ENCODE peak calls at places on chromosomes 12 and 14, in five cellular contexts. One of them, this sample, is unnamed.

GRCh38 chr12:58576071-58576470 is 344.2 kb downstream of the LRIG3 start:
- DNase-seq in NT2/D1: no peak
- DNase-seq in GM12878: no peak
- DNase-seq in HepG2: no peak
- DNase-seq in HEK293T: no peak
- DNase-seq in this sample: no peak

GRCh38 chr14:42504433-42504832 is 897.8 kb downstream of the LRFN5 start:
- DNase-seq in HepG2: no peak
- DNase-seq in GM12878: no peak
- DNase-seq in NT2/D1: no peak
- DNase-seq in HEK293T: no peak
- DNase-seq in this sample: no peak

GRCh38 chr12:79857675-79858074 is 77.2 kb downstream of the PPP1R12A start:
- DNase-seq in GM12878: no peak
- DNase-seq in HEK293T: no peak
- DNase-seq in HepG2: no peak
- DNase-seq in NT2/D1: no peak
- DNase-seq in this sample: no peak

GRCh38 chr12:8866429-8866828 is 44.0 kb downstream of the A2ML1 start:
- DNase-seq in HepG2: no peak
- DNase-seq in GM12878: no peak
- DNase-seq in NT2/D1: no peak
- DNase-seq in HEK293T: no peak
- DNase-seq in this sample: no peak

GRCh38 chr14:35429951-35430350 is 25.4 kb upstream of the NFKBIA start:
- DNase-seq in HEK293T: no peak
- DNase-seq in GM12878: no peak
- DNase-seq in HepG2: no peak
- DNase-seq in NT2/D1: no peak
- DNase-seq in this sample: no peak

GRCh38 chr12:18483723-18484325 is 222.5 kb downstream of the PIK3C2G start:
- DNase-seq in HepG2: no peak
- DNase-seq in GM12878: no peak
- DNase-seq in HEK293T: no peak
- DNase-seq in NT2/D1: peak
- DNase-seq in this sample: no peak

GRCh38 chr12:58204086-58204485 is 262.7 kb downstream of the ATP23 start:
- DNase-seq in GM12878: no peak
- DNase-seq in HEK293T: no peak
- DNase-seq in NT2/D1: no peak
- DNase-seq in HepG2: no peak
- DNase-seq in this sample: no peak

GRCh38 chr12:164207-164606 is 49.8 kb downstream of the SLC6A12 start:
- DNase-seq in HEK293T: no peak
- DNase-seq in GM12878: no peak
- DNase-seq in NT2/D1: no peak
- DNase-seq in HepG2: no peak
- DNase-seq in this sample: no peak

GRCh38 chr14:61355892-61356325 is 34.5 kb downstream of the PRKCH start:
- DNase-seq in GM12878: no peak
- DNase-seq in NT2/D1: peak
- DNase-seq in HepG2: peak
- DNase-seq in HEK293T: no peak
- DNase-seq in this sample: peak

GRCh38 chr14:70555890-70556289 is 21.1 kb upstream of the ADAM20 start:
- DNase-seq in NT2/D1: no peak
- DNase-seq in GM12878: no peak
- DNase-seq in HepG2: no peak
- DNase-seq in HEK293T: no peak
- DNase-seq in this sample: no peak

GRCh38 chr14:79337761-79338160 is 873.5 kb downstream of the DIO2 start:
- DNase-seq in HepG2: no peak
- DNase-seq in GM12878: no peak
- DNase-seq in NT2/D1: no peak
- DNase-seq in HEK293T: no peak
- DNase-seq in this sample: no peak

GRCh38 chr12:58966939-58967338 is 46.6 kb upstream of the LRIG3 start:
- DNase-seq in HEK293T: no peak
- DNase-seq in NT2/D1: no peak
- DNase-seq in GM12878: no peak
- DNase-seq in HepG2: no peak
- DNase-seq in this sample: no peak

GRCh38 chr14:62691613-62692489 is 353.4 kb downstream of the KCNH5 start:
- DNase-seq in NT2/D1: no peak
- DNase-seq in HEK293T: peak
- DNase-seq in HepG2: peak
- DNase-seq in GM12878: no peak
- DNase-seq in this sample: no peak

GRCh38 chr12:59239993-59240392 is 319.7 kb upstream of the LRIG3 start:
- DNase-seq in HEK293T: no peak
- DNase-seq in HepG2: no peak
- DNase-seq in GM12878: no peak
- DNase-seq in NT2/D1: no peak
- DNase-seq in this sample: no peak

GRCh38 chr14:56874375-56874774 is 64.1 kb upstream of the OTX2 start:
- DNase-seq in GM12878: no peak
- DNase-seq in NT2/D1: no peak
- DNase-seq in HEK293T: peak
- DNase-seq in HepG2: peak
- DNase-seq in this sample: no peak

GRCh38 chr12:53939141-53940108 is 794 bp downstream of the HOXC13 start:
- DNase-seq in HEK293T: peak
- DNase-seq in GM12878: no peak
- DNase-seq in HepG2: peak
- DNase-seq in NT2/D1: peak
- DNase-seq in this sample: no peak

GRCh38 chr12:64090047-64090446 is 132.0 kb downstream of the KICS2 start:
- DNase-seq in GM12878: no peak
- DNase-seq in HEK293T: no peak
- DNase-seq in NT2/D1: no peak
- DNase-seq in HepG2: no peak
- DNase-seq in this sample: no peak

GRCh38 chr12:69099201-69099837 is 140.1 kb upstream of the CPSF6 start:
- DNase-seq in HepG2: no peak
- DNase-seq in HEK293T: no peak
- DNase-seq in NT2/D1: no peak
- DNase-seq in GM12878: no peak
- DNase-seq in this sample: no peak

GRCh38 chr12:42380733-42381132 is 54.8 kb downstream of the PPHLN1 start:
- DNase-seq in HEK293T: no peak
- DNase-seq in NT2/D1: no peak
- DNase-seq in GM12878: no peak
- DNase-seq in HepG2: no peak
- DNase-seq in this sample: no peak

GRCh38 chr14:21498540-21499526 is 12.3 kb downstream of the METTL3 start:
- DNase-seq in GM12878: no peak
- DNase-seq in NT2/D1: peak
- DNase-seq in HEK293T: peak
- DNase-seq in HepG2: peak
- DNase-seq in this sample: no peak

GRCh38 chr12:47754126-47754525 is 4.6 kb downstream of the RAPGEF3 start:
- DNase-seq in HEK293T: no peak
- DNase-seq in NT2/D1: no peak
- DNase-seq in HepG2: no peak
- DNase-seq in GM12878: no peak
- DNase-seq in this sample: no peak

GRCh38 chr12:52203126-52203921 is 11.5 kb upstream of the KRT80 start:
- DNase-seq in GM12878: no peak
- DNase-seq in HEK293T: no peak
- DNase-seq in HepG2: peak
- DNase-seq in NT2/D1: no peak
- DNase-seq in this sample: no peak

GRCh38 chr12:77377116-77377515 is 311.7 kb upstream of the E2F7 start:
- DNase-seq in GM12878: no peak
- DNase-seq in NT2/D1: no peak
- DNase-seq in HepG2: no peak
- DNase-seq in HEK293T: no peak
- DNase-seq in this sample: no peak

GRCh38 chr14:101593411-101594181 is 32.3 kb downstream of the DIO3 start:
- DNase-seq in NT2/D1: no peak
- DNase-seq in HepG2: no peak
- DNase-seq in HEK293T: no peak
- DNase-seq in GM12878: no peak
- DNase-seq in this sample: no peak

GRCh38 chr12:1108276-1108675 is 117.3 kb downstream of the ERC1 start:
- DNase-seq in HepG2: no peak
- DNase-seq in HEK293T: no peak
- DNase-seq in NT2/D1: no peak
- DNase-seq in GM12878: peak
- DNase-seq in this sample: no peak

GRCh38 chr12:131513606-131514005 is 197.3 kb upstream of the SFSWAP start:
- DNase-seq in GM12878: no peak
- DNase-seq in HEK293T: no peak
- DNase-seq in NT2/D1: no peak
- DNase-seq in HepG2: peak
- DNase-seq in this sample: no peak

GRCh38 chr14:95445676-95446075 is 70.8 kb downstream of the SYNE3 start:
- DNase-seq in NT2/D1: no peak
- DNase-seq in HepG2: no peak
- DNase-seq in GM12878: no peak
- DNase-seq in HEK293T: no peak
- DNase-seq in this sample: no peak

GRCh38 chr14:88305923-88306322 is 17.1 kb downstream of the KCNK10 start:
- DNase-seq in NT2/D1: no peak
- DNase-seq in GM12878: no peak
- DNase-seq in HepG2: no peak
- DNase-seq in HEK293T: no peak
- DNase-seq in this sample: no peak

GRCh38 chr14:88310457-88310856 is 12.6 kb downstream of the KCNK10 start:
- DNase-seq in HEK293T: no peak
- DNase-seq in HepG2: no peak
- DNase-seq in GM12878: no peak
- DNase-seq in NT2/D1: no peak
- DNase-seq in this sample: no peak

GRCh38 chr14:88312262-88312661 is 10.8 kb downstream of the KCNK10 start:
- DNase-seq in NT2/D1: no peak
- DNase-seq in HEK293T: no peak
- DNase-seq in GM12878: no peak
- DNase-seq in HepG2: no peak
- DNase-seq in this sample: no peak

GRCh38 chr14:88310021-88310420 is 13.0 kb downstream of the KCNK10 start:
- DNase-seq in HEK293T: no peak
- DNase-seq in NT2/D1: no peak
- DNase-seq in HepG2: no peak
- DNase-seq in GM12878: no peak
- DNase-seq in this sample: no peak
- TF ChIP-seq SUZ12 in HEK293T: no peak
- TF ChIP-seq SUZ12 in NT2/D1: no peak
- TF ChIP-seq SUZ12 in HepG2: no peak
- TF ChIP-seq SUZ12 in GM12878: no peak
- TF ChIP-seq SUZ12 in this sample: no peak

DNA sequence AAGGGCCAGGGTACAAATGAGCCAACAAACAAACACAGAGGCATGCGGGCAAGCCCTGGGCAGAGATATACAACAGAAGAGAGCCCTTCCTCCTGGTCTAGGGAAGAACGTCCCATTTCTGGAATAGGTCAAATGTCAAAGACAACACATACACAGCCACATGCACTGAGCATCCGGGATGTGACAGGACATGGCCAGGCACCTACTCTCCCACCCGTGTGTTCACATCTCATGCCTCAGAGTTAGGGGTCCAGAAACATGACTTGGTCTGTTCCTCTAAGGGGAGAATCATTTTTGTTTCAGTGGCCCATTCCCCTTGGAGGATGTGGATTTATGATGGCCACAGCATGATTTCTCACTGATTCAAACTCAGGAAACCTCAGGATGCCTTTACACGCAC is 801 bp upstream of the ASB2 start:
- DNase-seq in HEK293T: no peak
- DNase-seq in GM12878: no peak
- DNase-seq in HepG2: no peak
- DNase-seq in NT2/D1: no peak
- DNase-seq in this sample: no peak
- TF ChIP-seq SUZ12 in HEK293T: no peak
- TF ChIP-seq SUZ12 in GM12878: no peak
- TF ChIP-seq SUZ12 in HepG2: no peak
- TF ChIP-seq SUZ12 in NT2/D1: no peak
- TF ChIP-seq SUZ12 in this sample: no peak

GRCh38 chr14:39069923-39070322 is 33.1 kb downstream of the SEC23A start:
- DNase-seq in NT2/D1: no peak
- DNase-seq in GM12878: no peak
- DNase-seq in HEK293T: no peak
- DNase-seq in HepG2: no peak
- DNase-seq in this sample: no peak
- TF ChIP-seq SUZ12 in NT2/D1: no peak
- TF ChIP-seq SUZ12 in GM12878: no peak
- TF ChIP-seq SUZ12 in HEK293T: no peak
- TF ChIP-seq SUZ12 in HepG2: no peak
- TF ChIP-seq SUZ12 in this sample: no peak

GRCh38 chr12:89156324-89156723 is 196.0 kb downstream of the DUSP6 start:
- DNase-seq in GM12878: no peak
- DNase-seq in HEK293T: no peak
- DNase-seq in NT2/D1: no peak
- DNase-seq in HepG2: no peak
- DNase-seq in this sample: no peak

GRCh38 chr12:89153341-89153740 is 199.0 kb downstream of the DUSP6 start:
- DNase-seq in GM12878: no peak
- DNase-seq in HEK293T: no peak
- DNase-seq in HepG2: no peak
- DNase-seq in NT2/D1: no peak
- DNase-seq in this sample: no peak

GRCh38 chr12:89154743-89155530 is 197.4 kb downstream of the DUSP6 start:
- DNase-seq in HepG2: no peak
- DNase-seq in NT2/D1: no peak
- DNase-seq in HEK293T: no peak
- DNase-seq in GM12878: no peak
- DNase-seq in this sample: no peak

GRCh38 chr12:89157413-89157812 is 194.9 kb downstream of the DUSP6 start:
- DNase-seq in HepG2: peak
- DNase-seq in HEK293T: no peak
- DNase-seq in GM12878: no peak
- DNase-seq in NT2/D1: no peak
- DNase-seq in this sample: no peak

DNA sequence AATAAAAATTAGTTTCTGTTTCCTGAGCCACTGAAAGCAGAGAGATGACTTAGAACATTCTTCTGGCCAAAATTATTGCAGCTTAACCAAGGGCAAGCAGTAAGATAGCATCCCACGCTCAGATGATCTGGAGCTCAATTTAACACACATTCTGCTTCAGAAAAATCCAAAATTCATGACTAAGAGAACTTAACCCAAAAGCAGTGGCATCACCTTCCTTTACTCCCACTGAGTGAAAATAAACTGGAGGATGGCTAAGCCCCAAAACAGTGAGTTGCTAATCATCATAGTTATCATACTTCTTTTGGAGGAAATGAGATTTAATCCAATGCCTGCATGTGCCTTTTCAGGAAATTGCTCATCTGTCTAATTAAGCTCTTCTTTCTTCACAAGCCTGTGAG is 195.4 kb downstream of the DUSP6 start:
- DNase-seq in HEK293T: no peak
- DNase-seq in NT2/D1: no peak
- DNase-seq in HepG2: no peak
- DNase-seq in GM12878: no peak
- DNase-seq in this sample: no peak
- TF ChIP-seq SUZ12 in HEK293T: no peak
- TF ChIP-seq SUZ12 in NT2/D1: no peak
- TF ChIP-seq SUZ12 in HepG2: no peak
- TF ChIP-seq SUZ12 in GM12878: no peak
- TF ChIP-seq SUZ12 in this sample: no peak

This sample was measured in H1.